ENCODE peak calls at places on chromosome 4, in four cellular contexts. L, E, R and M are unnamed samples.

GRCh38 chr4:104942990-104943758 is 203.5 kb upstream of the TET2 start:
- DNase-seq in L (no peak), E (no peak), R (no peak), M (no peak)

GRCh38 chr4:112119358-112119783 is 25.9 kb upstream of the FAM241A start:
- DNase-seq in L (no peak), E (no peak), R (no peak), M (no peak)

GRCh38 chr4:128461300-128462103 is 173.9 kb upstream of the PGRMC2 start:
- DNase-seq in L (no peak), E (peak; percentile 88), R (no peak), M (peak; percentile 43)

GRCh38 chr4:127846061-127846460 is 34.6 kb upstream of the PLK4 start:
- DNase-seq in L (no peak), E (no peak), R (no peak), M (peak; percentile 95)

GRCh38 chr4:95122001-95122400 is 364.2 kb downstream of the BMPR1B start:
- DNase-seq in L (no peak), E (no peak), R (no peak), M (no peak)

GRCh38 chr4:38576767-38577166 is 87.2 kb upstream of the KLF3 start:
- DNase-seq in L (no peak), E (no peak), R (no peak), M (no peak)

GRCh38 chr4:110769578-110769977 is 146.7 kb upstream of the PITX2 start:
- DNase-seq in L (no peak), E (no peak), R (no peak), M (no peak)

GRCh38 chr4:59655996-59656395 is 1544.1 kb upstream of the ADGRL3 start:
- DNase-seq in L (peak; percentile 29), E (no peak), R (no peak), M (peak; percentile 9)

GRCh38 chr4:182014989-182015388 is 228.2 kb upstream of the TENM3 start:
- DNase-seq in L (no peak), E (no peak), R (no peak), M (no peak)

GRCh38 chr4:25723409-25723808 is 67.8 kb downstream of the SLC34A2 start:
- DNase-seq in L (no peak), E (peak; percentile 32), R (no peak), M (no peak)

GRCh38 chr4:15702941-15703403 is at the start of gene BST1:
- DNase-seq in L (peak; percentile 55), E (peak; percentile 50), R (no peak), M (no peak)

GRCh38 chr4:9880411-9881197 is 99.2 kb downstream of the DRD5 start:
- DNase-seq in L (no peak), E (no peak), R (no peak), M (no peak)

GRCh38 chr4:152448806-152449205 is 87.1 kb downstream of the FBXW7 start:
- DNase-seq in L (no peak), E (no peak), R (no peak), M (no peak)

GRCh38 chr4:152451496-152451895 is 84.4 kb downstream of the FBXW7 start:
- DNase-seq in L (no peak), E (no peak), R (no peak), M (no peak)

GRCh38 chr4:152443859-152444258 is 92.0 kb downstream of the FBXW7 start:
- DNase-seq in L (no peak), E (no peak), R (no peak), M (no peak)

DNA sequence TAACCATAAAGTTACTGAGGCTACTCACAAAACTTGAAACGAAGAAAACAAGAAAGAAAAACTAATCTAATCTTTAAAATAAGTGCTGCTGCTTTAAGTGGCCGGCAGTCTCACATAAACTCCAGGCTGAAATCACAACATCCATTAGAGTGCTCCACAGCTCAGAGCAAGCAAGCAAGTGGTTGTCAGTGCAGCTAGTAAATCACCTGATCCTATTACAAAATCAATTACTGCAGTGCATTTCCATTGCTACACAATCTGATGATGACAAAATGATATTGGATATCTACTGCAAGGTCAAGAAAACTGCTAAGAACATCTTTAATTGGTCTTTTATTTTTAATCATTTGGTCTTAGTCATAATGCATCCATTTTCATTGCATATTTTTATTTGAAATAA is 87.9 kb downstream of the FBXW7 start:
- DNase-seq in L (no peak), E (no peak), R (no peak), M (no peak)
- H3K23ac ChIP-seq in L (no peak overlapping the region), E (no peak overlapping the region), R (no peak overlapping the region), M (no peak overlapping the region)

GRCh38 chr4:108240356-108240755 is 71.6 kb upstream of the LEF1 start:
- DNase-seq in L (no peak), E (peak; percentile 5), R (no peak), M (no peak)

GRCh38 chr4:108249397-108249796 is 80.7 kb upstream of the LEF1 start:
- DNase-seq in L (no peak), E (no peak), R (no peak), M (no peak)

GRCh38 chr4:108247511-108248088 is 78.9 kb upstream of the LEF1 start:
- DNase-seq in L (peak; percentile 45), E (no peak), R (peak; percentile 48), M (no peak)

DNA sequence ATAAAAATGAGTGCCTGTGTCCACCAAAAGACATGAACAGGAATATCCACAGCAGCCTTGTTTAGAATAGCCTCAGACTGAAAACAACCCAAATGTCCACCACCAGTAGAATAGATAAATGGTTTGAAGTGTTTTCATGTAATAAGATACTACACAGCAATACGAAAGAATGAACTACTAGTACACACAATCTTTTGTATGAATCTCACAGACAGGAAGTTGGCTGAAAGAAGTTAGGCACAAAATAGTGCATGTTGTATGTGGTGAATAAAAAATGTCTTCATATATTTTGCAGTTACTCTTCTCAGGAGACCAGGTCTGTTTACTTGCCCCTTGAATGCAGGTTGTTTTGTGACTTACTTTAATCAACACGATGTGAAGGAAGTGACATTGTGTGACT is 75.8 kb upstream of the LEF1 start:
- DNase-seq in L (no peak), E (no peak), R (no peak), M (no peak)
- H3K56ac ChIP-seq in L (no peak overlapping the region), E (no peak overlapping the region), R (no peak overlapping the region), M (no peak overlapping the region)

DNA sequence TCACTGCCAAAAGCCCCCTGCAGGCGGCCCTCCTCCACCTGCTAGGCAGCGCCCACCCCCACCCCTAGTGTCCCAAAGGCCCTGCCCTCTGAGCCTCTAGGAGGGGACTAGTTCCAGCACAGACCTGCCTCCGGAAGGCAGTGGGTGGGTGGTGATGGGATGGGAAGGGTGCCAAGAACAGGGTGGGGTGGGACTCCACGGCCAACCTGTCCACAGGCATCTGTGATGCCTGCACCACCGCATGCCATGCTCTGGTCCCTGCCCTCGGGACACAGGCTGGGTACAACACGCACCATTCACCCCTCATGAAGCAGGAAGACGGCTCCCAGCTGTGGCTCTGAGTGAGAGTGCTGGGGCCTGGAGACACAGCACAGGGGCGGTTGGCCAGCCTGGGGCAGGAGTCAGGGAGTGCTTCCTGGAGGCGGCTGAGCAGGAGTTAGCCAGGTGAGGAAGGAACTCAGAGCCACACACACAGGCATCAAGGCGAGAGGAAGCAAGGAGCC is 243.1 kb upstream of the PSAPL1 start:
- DNase-seq in L (no peak), E (no peak), R (no peak), M (no peak)
- H3K23ac ChIP-seq in L (no peak overlapping the region), E (no peak overlapping the region), R (no peak overlapping the region), M (no peak overlapping the region)

DNA sequence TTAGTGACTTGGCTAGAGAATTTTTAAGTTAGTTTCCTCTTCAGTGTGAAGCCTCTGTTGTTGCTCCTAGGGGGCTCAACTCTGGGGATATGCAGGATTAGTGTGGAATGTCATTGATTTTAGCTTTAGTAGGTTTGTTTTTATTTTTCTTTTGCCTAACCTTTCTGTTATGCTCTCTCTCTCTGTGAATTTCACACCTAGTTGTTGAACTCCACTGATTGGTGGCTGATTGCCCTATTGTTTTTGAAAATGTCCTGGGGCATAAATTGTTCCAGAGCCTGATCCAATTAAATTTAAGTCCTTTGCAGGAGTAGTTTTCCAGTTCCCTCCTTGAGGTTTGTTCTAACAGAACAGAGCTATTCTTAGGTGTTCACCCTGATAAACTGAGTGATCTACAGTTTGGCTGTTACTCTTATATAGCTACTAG is 393.3 kb upstream of the CTSO start:
- DNase-seq in L (peak; percentile 32), E (no peak), R (no peak), M (peak; percentile 98)
- H3K56ac ChIP-seq in L (no peak overlapping the region), E (no peak overlapping the region), R (no peak overlapping the region), M (no peak overlapping the region)

DNA sequence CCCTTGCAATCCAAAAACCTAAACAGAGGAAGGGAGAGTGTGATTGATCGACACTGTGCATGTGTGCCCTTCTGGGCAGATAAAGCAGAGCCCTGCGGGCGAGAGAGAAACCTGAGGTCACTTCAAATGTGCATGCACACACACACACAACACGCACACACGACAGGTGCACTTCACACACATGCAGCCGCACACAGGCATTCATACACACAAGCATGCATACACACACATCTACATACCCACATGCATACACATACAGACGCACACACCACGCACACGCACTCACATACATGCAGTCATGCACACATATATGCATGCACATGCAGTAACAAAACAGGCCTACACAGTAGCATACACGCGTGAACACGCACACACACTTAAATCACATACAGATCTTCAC is 67.2 kb downstream of the CRMP1 start:
- DNase-seq in L (no peak), E (no peak), R (no peak), M (no peak)
- H3K23ac ChIP-seq in L (no peak overlapping the region), E (no peak overlapping the region), R (no peak overlapping the region), M (no peak overlapping the region)

DNA sequence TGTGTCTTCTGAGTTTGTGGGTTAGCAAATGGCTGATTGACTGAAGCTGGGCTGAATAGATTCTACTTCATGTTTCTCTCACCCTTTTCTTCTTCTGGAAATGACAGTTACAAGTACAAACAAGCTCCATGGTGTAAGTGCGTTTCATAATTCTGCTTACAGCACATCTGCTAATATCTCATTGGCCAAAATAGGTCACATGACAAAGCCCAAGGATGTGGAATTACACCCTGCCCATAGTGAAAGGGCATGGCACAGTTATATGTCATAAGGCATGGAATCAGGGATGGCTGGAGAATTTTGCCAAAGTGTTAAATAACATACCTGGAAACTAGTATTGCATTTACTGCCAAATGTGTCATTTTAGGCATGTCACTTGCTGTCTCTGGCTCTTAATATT is 327.2 kb downstream of the NKX6-1 start:
- DNase-seq in L (no peak), E (no peak), R (no peak), M (no peak)
- H3K56ac ChIP-seq in L (no peak overlapping the region), E (no peak overlapping the region), R (no peak overlapping the region), M (no peak overlapping the region)

DNA sequence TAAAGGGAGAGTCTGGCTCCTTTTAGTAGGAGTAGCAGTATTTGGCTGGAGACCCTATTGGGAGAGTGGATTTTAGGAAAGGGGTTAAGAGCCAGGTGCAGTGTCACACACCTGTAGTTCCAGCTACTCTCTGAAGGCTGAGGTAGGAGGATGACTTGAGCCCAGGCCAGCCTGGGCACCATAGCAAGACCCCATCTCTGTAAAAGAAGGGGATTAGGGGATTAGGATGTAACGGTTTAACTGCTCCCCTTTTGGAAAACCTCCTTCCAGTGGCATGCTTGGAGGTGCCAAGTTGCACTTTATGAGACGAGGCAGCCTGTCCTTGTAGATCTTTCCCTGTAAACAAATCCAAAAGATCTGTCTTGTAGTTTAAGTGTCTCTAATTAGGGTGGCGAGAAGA is 140.0 kb downstream of the KLHL8 start:
- DNase-seq in L (no peak), E (no peak), R (no peak), M (no peak)
- H3K23ac ChIP-seq in L (no peak overlapping the region), E (no peak overlapping the region), R (no peak overlapping the region), M (no peak overlapping the region)

GRCh38 chr4:153705743-153706468 is 21.8 kb downstream of the TLR2 start:
- DNase-seq in L (no peak), E (no peak), R (no peak), M (no peak)
- H3K56ac ChIP-seq in L (no peak overlapping the region), E (no peak overlapping the region), R (no peak overlapping the region), M (no peak overlapping the region)